ENCODE peak calls at places on chromosomes 16 and 17, in seven cellular contexts. F, X, E, Z, I, O and R are unnamed samples.

GRCh38 chr17:81096741-81097133 is 61.8 kb downstream of the BAIAP2 start:
- DNase-seq in X (no peak), Z (peak), E (no peak), I (peak), F (no peak), O (peak), R (no peak)

GRCh38 chr16:88840589-88841215 is 16.0 kb downstream of the GALNS start:
- DNase-seq in I (no peak), E (no peak), F (no peak), X (no peak), Z (no peak), O (no peak), R (no peak)

GRCh38 chr16:30032083-30032819 is 1.2 kb upstream of the TLCD3B start:
- DNase-seq in Z (peak), O (peak), E (no peak), I (peak), X (no peak), F (peak), R (peak)

GRCh38 chr16:89572478-89573205 is 2.9 kb upstream of the CPNE7 start:
- DNase-seq in F (no peak), Z (no peak), O (no peak), X (no peak), E (no peak), I (no peak), R (no peak)

GRCh38 chr17:81966343-81967243 is 5.6 kb upstream of the NOTUM start:
- DNase-seq in Z (peak), X (peak), I (no peak), O (no peak), F (peak), E (no peak), R (no peak)

GRCh38 chr17:72794152-72794551 is 298.3 kb downstream of the SLC39A11 start:
- DNase-seq in Z (no peak), X (no peak), F (no peak), E (no peak), O (no peak), I (no peak), R (no peak)

GRCh38 chr16:57134982-57135381 is 42.6 kb downstream of the CPNE2 start:
- DNase-seq in O (no peak), X (peak), E (no peak), Z (no peak), F (no peak), I (no peak), R (peak)

GRCh38 chr16:17303101-17303500 is 167.7 kb downstream of the XYLT1 start:
- DNase-seq in E (no peak), I (no peak), F (no peak), O (no peak), X (no peak), Z (no peak), R (no peak)

GRCh38 chr16:54484700-54485099 is 198.1 kb upstream of the IRX3 start:
- DNase-seq in O (no peak), X (no peak), E (no peak), F (no peak), Z (no peak), I (no peak), R (no peak)

GRCh38 chr16:2738615-2739014 is 13.8 kb upstream of the SRRM2 start:
- DNase-seq in E (no peak), X (no peak), O (no peak), I (no peak), F (no peak), Z (no peak), R (no peak)

GRCh38 chr17:81553018-81553615 is 964 bp upstream of the FAAP100 start:
- DNase-seq in E (peak), F (peak), Z (peak), I (peak), X (peak), O (peak), R (peak)

GRCh38 chr17:48162946-48163506 is 55.5 kb downstream of the SNX11 start:
- DNase-seq in F (peak), X (no peak), I (no peak), O (no peak), Z (peak), E (no peak), R (peak)

GRCh38 chr17:35212668-35213067 is 18.5 kb upstream of the SLC35G3 start:
- DNase-seq in O (no peak), X (no peak), I (no peak), F (no peak), E (no peak), Z (no peak), R (no peak)

GRCh38 chr16:2252806-2253148 is 1.4 kb upstream of the ECI1 start:
- DNase-seq in Z (no peak), X (no peak), I (no peak), E (no peak), O (no peak), F (no peak), R (no peak)

GRCh38 chr17:82120148-82120547 is 22.1 kb upstream of the FASN start:
- DNase-seq in I (peak), O (no peak), Z (no peak), E (no peak), F (peak), X (no peak), R (no peak)

GRCh38 chr16:89004209-89004831 is 27.3 kb upstream of the CBFA2T3 start:
- DNase-seq in E (peak), O (no peak), F (no peak), I (no peak), Z (peak), X (peak), R (no peak)

GRCh38 chr17:36183001-36183810 is 6.8 kb upstream of the TBC1D3B start:
- DNase-seq in Z (peak), I (peak), O (peak), E (peak), X (peak), F (peak), R (no peak)

GRCh38 chr17:2415081-2415480 is 14.2 kb upstream of the MNT start:
- DNase-seq in F (no peak), O (no peak), E (no peak), I (no peak), X (no peak), Z (no peak), R (no peak)

GRCh38 chr17:2416010-2416734 is 15.3 kb upstream of the MNT start:
- DNase-seq in X (peak), Z (peak), O (peak), F (peak), E (no peak), I (peak), R (no peak)

GRCh38 chr17:2410951-2411350 is 10.1 kb upstream of the MNT start:
- DNase-seq in X (no peak), Z (no peak), O (no peak), I (no peak), E (no peak), F (no peak), R (no peak)

GRCh38 chr17:2414665-2415064 is 13.8 kb upstream of the MNT start:
- DNase-seq in I (no peak), X (no peak), E (no peak), O (no peak), F (no peak), Z (no peak), R (no peak)

GRCh38 chr17:2412561-2413021 is 11.7 kb upstream of the MNT start:
- DNase-seq in X (no peak), E (no peak), I (no peak), F (peak), O (no peak), Z (peak), R (no peak)
- TF ChIP-seq CTCF in X (no peak), E (peak), I (no peak), F (no peak), O (no peak), Z (peak), R (no peak)

GRCh38 chr17:50939542-50939794 is 73.3 kb upstream of the TOB1 start:
- DNase-seq in E (no peak), I (no peak), F (no peak), O (no peak), Z (no peak), X (peak), R (no peak)
- H3K4me3 ChIP-seq in E (no peak), I (no peak), F (no peak), O (no peak), Z (no peak), X (no peak), R (no peak)

DNA sequence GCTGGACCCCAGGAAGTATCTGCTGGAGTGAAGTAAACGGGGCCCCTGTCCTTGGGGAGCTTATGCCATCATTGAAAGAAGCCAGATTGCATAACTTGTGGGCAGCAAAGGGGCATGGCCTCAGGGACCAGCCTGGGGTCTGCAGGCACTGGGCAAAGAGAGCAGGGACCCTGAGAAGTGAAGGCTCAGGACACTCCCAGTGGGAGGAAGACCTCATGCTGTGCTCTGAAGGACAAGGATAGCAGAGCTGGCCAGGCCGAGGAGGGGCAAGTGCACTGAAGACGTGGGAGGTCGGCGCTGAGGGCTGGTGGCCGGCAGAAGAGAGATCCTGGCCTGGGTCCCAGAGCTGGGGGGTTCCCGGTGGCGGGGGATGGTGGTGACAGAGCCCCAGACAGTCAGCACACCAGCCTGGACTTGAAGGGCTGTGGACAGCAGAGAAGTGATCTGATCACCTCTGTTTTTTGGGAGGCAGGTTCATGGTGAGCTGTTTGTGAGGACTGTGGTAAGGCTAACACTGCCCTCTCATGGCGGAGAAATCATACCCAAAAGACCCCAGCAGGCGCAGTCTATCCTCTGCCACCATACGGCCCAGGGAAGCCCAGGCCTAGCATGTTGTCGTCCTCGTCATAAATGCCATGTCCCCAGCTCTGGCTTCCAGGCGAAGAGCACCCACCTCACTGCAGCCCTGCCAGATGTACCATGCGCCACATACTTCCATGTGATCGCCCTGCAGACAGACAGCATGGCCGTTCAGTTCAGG is 7.1 kb upstream of the CNP start:
- DNase-seq in X (peak), Z (peak), I (peak), F (peak), O (no peak), E (no peak), R (no peak)
- TF ChIP-seq CTCF in X (peak), Z (peak), I (peak), F (peak), O (no peak), E (peak), R (peak)

DNA sequence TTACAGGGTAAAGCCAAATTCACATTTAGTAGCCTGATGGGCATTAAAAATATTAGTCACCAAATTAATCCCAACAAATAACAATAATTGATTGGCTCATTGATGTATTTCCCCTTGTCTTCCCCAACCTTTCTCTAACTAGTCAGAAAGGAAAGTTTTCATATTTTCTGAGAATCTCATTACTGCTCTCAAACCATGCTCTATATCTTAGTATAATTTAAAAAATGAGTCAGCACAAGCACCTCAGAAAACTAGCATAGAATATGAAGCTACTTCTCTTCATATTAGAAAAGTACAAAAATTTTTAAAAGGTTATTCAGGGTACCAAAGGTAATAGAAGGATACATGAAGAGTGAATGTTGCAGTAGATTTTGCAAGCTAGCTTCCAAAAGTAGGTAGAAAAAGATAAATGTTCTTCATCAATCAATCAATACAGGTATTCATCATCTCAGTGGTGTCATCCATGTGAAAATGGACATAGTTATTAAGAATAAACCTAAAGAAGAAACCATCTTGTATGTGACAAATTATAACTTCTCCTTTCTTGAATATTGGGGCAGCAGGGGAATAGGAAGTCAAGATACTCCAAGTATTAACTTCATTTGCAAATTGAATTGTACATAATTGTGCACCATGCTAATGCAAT is 4.8 kb downstream of the STAT5B start:
- DNase-seq in F (no peak), E (no peak), X (no peak), O (no peak), I (no peak), Z (no peak), R (no peak)
- H3K4me3 ChIP-seq in F (no peak), E (no peak), X (no peak), O (no peak), I (no peak), Z (no peak), R (no peak)